ENCODE peak calls at places on chromosomes 3 and 15, in nine cellular contexts. One of them, this sample, is unnamed.
A peak's percentile ranks its signal among the peaks of the same experiment; 100 is the strongest.

GRCh38 chr3:170985304-170985703 is 41.2 kb downstream of the SLC2A2 start:
- DNase-seq in NCI-H524: no peak
- DNase-seq in activated CD4-positive, alpha-beta T cell treated with anti-CD3 and anti-CD28 coated beads, Interleukin-2, amount 50 U/mL, for 24 hours: no peak
- DNase-seq in nucleus accumbens: no peak
- DNase-seq in GM04504: no peak
- DNase-seq in effector memory CD8-positive, alpha-beta T cell: no peak
- DNase-seq in activated T-helper 1 cell treated with anti-CD3 and anti-CD28 coated beads, Interleukin-12 subunit alpha, Interleukin-12 subunit beta, Interleukin-2, Interleukin-4 antibody, amounts not matched to agents 30 ng/mL and 10 ng/mL and 1 ng/mL, durations not matched to agents 14 hours and 24 hours and 36 hours: no peak
- DNase-seq in GM23248: no peak
- DNase-seq in neural progenitor cell: no peak
- DNase-seq in this sample: no peak

GRCh38 chr15:63402498-63403253 is 21.0 kb upstream of the CA12 start:
- DNase-seq in activated T-helper 1 cell treated with anti-CD3 and anti-CD28 coated beads, Interleukin-12 subunit alpha, Interleukin-12 subunit beta, Interleukin-2, Interleukin-4 antibody, amounts not matched to agents 30 ng/mL and 10 ng/mL and 1 ng/mL, durations not matched to agents 14 hours and 24 hours and 36 hours: no peak
- DNase-seq in neural progenitor cell: peak; percentile 32
- DNase-seq in NCI-H524: peak; percentile 56
- DNase-seq in activated CD4-positive, alpha-beta T cell treated with anti-CD3 and anti-CD28 coated beads, Interleukin-2, amount 50 U/mL, for 24 hours: peak; percentile 8
- DNase-seq in GM04504: peak; percentile 14
- DNase-seq in effector memory CD8-positive, alpha-beta T cell: peak; percentile 8
- DNase-seq in nucleus accumbens: no peak
- DNase-seq in GM23248: peak; percentile 64
- DNase-seq in this sample: no peak

GRCh38 chr15:101458158-101458895 is 31.2 kb downstream of the PCSK6 start:
- DNase-seq in effector memory CD8-positive, alpha-beta T cell: no peak
- DNase-seq in activated T-helper 1 cell treated with anti-CD3 and anti-CD28 coated beads, Interleukin-12 subunit alpha, Interleukin-12 subunit beta, Interleukin-2, Interleukin-4 antibody, amounts not matched to agents 30 ng/mL and 10 ng/mL and 1 ng/mL, durations not matched to agents 14 hours and 24 hours and 36 hours: no peak
- DNase-seq in activated CD4-positive, alpha-beta T cell treated with anti-CD3 and anti-CD28 coated beads, Interleukin-2, amount 50 U/mL, for 24 hours: no peak
- DNase-seq in NCI-H524: no peak
- DNase-seq in neural progenitor cell: no peak
- DNase-seq in GM04504: no peak
- DNase-seq in GM23248: no peak
- DNase-seq in nucleus accumbens: no peak
- DNase-seq in this sample: no peak

GRCh38 chr3:30996467-30996866 is 102.0 kb upstream of the GADL1 start:
- DNase-seq in activated CD4-positive, alpha-beta T cell treated with anti-CD3 and anti-CD28 coated beads, Interleukin-2, amount 50 U/mL, for 24 hours: no peak
- DNase-seq in nucleus accumbens: no peak
- DNase-seq in neural progenitor cell: peak; percentile 18
- DNase-seq in NCI-H524: peak; percentile 21
- DNase-seq in effector memory CD8-positive, alpha-beta T cell: no peak
- DNase-seq in GM04504: no peak
- DNase-seq in GM23248: no peak
- DNase-seq in activated T-helper 1 cell treated with anti-CD3 and anti-CD28 coated beads, Interleukin-12 subunit alpha, Interleukin-12 subunit beta, Interleukin-2, Interleukin-4 antibody, amounts not matched to agents 30 ng/mL and 10 ng/mL and 1 ng/mL, durations not matched to agents 14 hours and 24 hours and 36 hours: no peak
- DNase-seq in this sample: no peak

GRCh38 chr3:9397911-9398714 is 698 bp downstream of the SETD5 start:
- DNase-seq in NCI-H524: peak; percentile 55
- DNase-seq in GM04504: no peak
- DNase-seq in nucleus accumbens: peak; percentile 50
- DNase-seq in neural progenitor cell: peak; percentile 57
- DNase-seq in effector memory CD8-positive, alpha-beta T cell: no peak
- DNase-seq in activated T-helper 1 cell treated with anti-CD3 and anti-CD28 coated beads, Interleukin-12 subunit alpha, Interleukin-12 subunit beta, Interleukin-2, Interleukin-4 antibody, amounts not matched to agents 30 ng/mL and 10 ng/mL and 1 ng/mL, durations not matched to agents 14 hours and 24 hours and 36 hours: peak; percentile 14
- DNase-seq in activated CD4-positive, alpha-beta T cell treated with anti-CD3 and anti-CD28 coated beads, Interleukin-2, amount 50 U/mL, for 24 hours: peak; percentile 11
- DNase-seq in GM23248: peak; percentile 69
- DNase-seq in this sample: peak; percentile 20

GRCh38 chr3:45035441-45036301 is 9.6 kb downstream of the CLEC3B start:
- DNase-seq in NCI-H524: peak; percentile 48
- DNase-seq in GM23248: no peak
- DNase-seq in GM04504: no peak
- DNase-seq in activated CD4-positive, alpha-beta T cell treated with anti-CD3 and anti-CD28 coated beads, Interleukin-2, amount 50 U/mL, for 24 hours: no peak
- DNase-seq in effector memory CD8-positive, alpha-beta T cell: no peak
- DNase-seq in neural progenitor cell: peak; percentile 56
- DNase-seq in activated T-helper 1 cell treated with anti-CD3 and anti-CD28 coated beads, Interleukin-12 subunit alpha, Interleukin-12 subunit beta, Interleukin-2, Interleukin-4 antibody, amounts not matched to agents 30 ng/mL and 10 ng/mL and 1 ng/mL, durations not matched to agents 14 hours and 24 hours and 36 hours: no peak
- DNase-seq in nucleus accumbens: no peak
- DNase-seq in this sample: peak; percentile 91

GRCh38 chr15:95812491-95812890 is 518.0 kb upstream of the NR2F2 start:
- DNase-seq in activated T-helper 1 cell treated with anti-CD3 and anti-CD28 coated beads, Interleukin-12 subunit alpha, Interleukin-12 subunit beta, Interleukin-2, Interleukin-4 antibody, amounts not matched to agents 30 ng/mL and 10 ng/mL and 1 ng/mL, durations not matched to agents 14 hours and 24 hours and 36 hours: no peak
- DNase-seq in neural progenitor cell: no peak
- DNase-seq in effector memory CD8-positive, alpha-beta T cell: no peak
- DNase-seq in nucleus accumbens: no peak
- DNase-seq in NCI-H524: no peak
- DNase-seq in GM04504: no peak
- DNase-seq in GM23248: peak; percentile 27
- DNase-seq in activated CD4-positive, alpha-beta T cell treated with anti-CD3 and anti-CD28 coated beads, Interleukin-2, amount 50 U/mL, for 24 hours: no peak
- DNase-seq in this sample: no peak

GRCh38 chr15:93330862-93331544 is 242.0 kb upstream of the RGMA start:
- DNase-seq in neural progenitor cell: no peak
- DNase-seq in effector memory CD8-positive, alpha-beta T cell: no peak
- DNase-seq in GM04504: no peak
- DNase-seq in GM23248: no peak
- DNase-seq in NCI-H524: no peak
- DNase-seq in activated T-helper 1 cell treated with anti-CD3 and anti-CD28 coated beads, Interleukin-12 subunit alpha, Interleukin-12 subunit beta, Interleukin-2, Interleukin-4 antibody, amounts not matched to agents 30 ng/mL and 10 ng/mL and 1 ng/mL, durations not matched to agents 14 hours and 24 hours and 36 hours: no peak
- DNase-seq in nucleus accumbens: no peak
- DNase-seq in activated CD4-positive, alpha-beta T cell treated with anti-CD3 and anti-CD28 coated beads, Interleukin-2, amount 50 U/mL, for 24 hours: no peak
- DNase-seq in this sample: no peak

GRCh38 chr3:125186261-125186770 is 26.2 kb downstream of the SLC12A8 start:
- DNase-seq in nucleus accumbens: no peak
- DNase-seq in neural progenitor cell: no peak
- DNase-seq in activated T-helper 1 cell treated with anti-CD3 and anti-CD28 coated beads, Interleukin-12 subunit alpha, Interleukin-12 subunit beta, Interleukin-2, Interleukin-4 antibody, amounts not matched to agents 30 ng/mL and 10 ng/mL and 1 ng/mL, durations not matched to agents 14 hours and 24 hours and 36 hours: no peak
- DNase-seq in GM04504: no peak
- DNase-seq in NCI-H524: peak; percentile 91
- DNase-seq in activated CD4-positive, alpha-beta T cell treated with anti-CD3 and anti-CD28 coated beads, Interleukin-2, amount 50 U/mL, for 24 hours: no peak
- DNase-seq in GM23248: peak; percentile 67
- DNase-seq in effector memory CD8-positive, alpha-beta T cell: no peak
- DNase-seq in this sample: peak; percentile 89

GRCh38 chr15:57079907-57080750 is 161.7 kb downstream of the TCF12 start:
- DNase-seq in effector memory CD8-positive, alpha-beta T cell: no peak
- DNase-seq in nucleus accumbens: no peak
- DNase-seq in GM04504: no peak
- DNase-seq in GM23248: no peak
- DNase-seq in NCI-H524: no peak
- DNase-seq in activated T-helper 1 cell treated with anti-CD3 and anti-CD28 coated beads, Interleukin-12 subunit alpha, Interleukin-12 subunit beta, Interleukin-2, Interleukin-4 antibody, amounts not matched to agents 30 ng/mL and 10 ng/mL and 1 ng/mL, durations not matched to agents 14 hours and 24 hours and 36 hours: no peak
- DNase-seq in neural progenitor cell: peak; percentile 71
- DNase-seq in activated CD4-positive, alpha-beta T cell treated with anti-CD3 and anti-CD28 coated beads, Interleukin-2, amount 50 U/mL, for 24 hours: no peak
- DNase-seq in this sample: no peak

This sample was measured in posterior cingulate gyrus.